ENCODE peak calls at places on chromosomes 12 and 14, in seven cellular contexts. One of them, this sample, is unnamed.

GRCh38 chr12:43824207-43824775 is 11.6 kb upstream of the TMEM117 start:
- DNase-seq in K562: no peak
- DNase-seq in H1: no peak
- DNase-seq in SK-N-SH: no peak
- DNase-seq in HCT116: no peak
- DNase-seq in HepG2: no peak
- DNase-seq in GM12878: no peak
- DNase-seq in this sample: no peak

GRCh38 chr12:112961074-112961473 is 17.2 kb upstream of the OAS2 start:
- DNase-seq in K562: no peak
- DNase-seq in H1: no peak
- DNase-seq in SK-N-SH: no peak
- DNase-seq in HCT116: no peak
- DNase-seq in HepG2: no peak
- DNase-seq in GM12878: no peak
- DNase-seq in this sample: no peak

GRCh38 chr12:114403044-114403689 is 2.8 kb downstream of the TBX5 start:
- DNase-seq in K562: no peak
- DNase-seq in H1: peak
- DNase-seq in SK-N-SH: peak
- DNase-seq in HCT116: no peak
- DNase-seq in HepG2: no peak
- DNase-seq in GM12878: no peak
- DNase-seq in this sample: no peak

GRCh38 chr12:3789838-3790237 is 36.9 kb upstream of the CRACR2A start:
- DNase-seq in K562: no peak
- DNase-seq in H1: no peak
- DNase-seq in SK-N-SH: no peak
- DNase-seq in HCT116: no peak
- DNase-seq in HepG2: no peak
- DNase-seq in GM12878: no peak
- DNase-seq in this sample: no peak

GRCh38 chr12:54579696-54580333 is 8.6 kb downstream of the PPP1R1A start:
- DNase-seq in K562: peak
- DNase-seq in H1: peak
- DNase-seq in SK-N-SH: peak
- DNase-seq in HCT116: peak
- DNase-seq in HepG2: peak
- DNase-seq in GM12878: no peak
- DNase-seq in this sample: peak

GRCh38 chr12:132305991-132306884 is 23.2 kb downstream of the GALNT9 start:
- DNase-seq in K562: no peak
- DNase-seq in H1: no peak
- DNase-seq in SK-N-SH: no peak
- DNase-seq in HCT116: no peak
- DNase-seq in HepG2: no peak
- DNase-seq in GM12878: no peak
- DNase-seq in this sample: no peak

GRCh38 chr12:66352197-66352596 is 49.9 kb downstream of the HELB start:
- DNase-seq in K562: no peak
- DNase-seq in H1: peak
- DNase-seq in SK-N-SH: peak
- DNase-seq in HCT116: peak
- DNase-seq in HepG2: peak
- DNase-seq in GM12878: no peak
- DNase-seq in this sample: peak

GRCh38 chr12:110901401-110901800 is 19.0 kb downstream of the MYL2 start:
- DNase-seq in K562: no peak
- DNase-seq in H1: no peak
- DNase-seq in SK-N-SH: no peak
- DNase-seq in HCT116: no peak
- DNase-seq in HepG2: peak
- DNase-seq in GM12878: no peak
- DNase-seq in this sample: no peak

GRCh38 chr12:11545438-11546330 is 103.8 kb upstream of the ETV6 start:
- DNase-seq in K562: no peak
- DNase-seq in H1: no peak
- DNase-seq in SK-N-SH: peak
- DNase-seq in HCT116: no peak
- DNase-seq in HepG2: no peak
- DNase-seq in GM12878: peak
- DNase-seq in this sample: no peak

GRCh38 chr12:92605621-92606170 is 97.1 kb upstream of the PLEKHG7 start:
- DNase-seq in K562: no peak
- DNase-seq in H1: no peak
- DNase-seq in SK-N-SH: no peak
- DNase-seq in HCT116: no peak
- DNase-seq in HepG2: no peak
- DNase-seq in GM12878: no peak
- DNase-seq in this sample: peak
- TF ChIP-seq JUND in K562: no peak
- TF ChIP-seq JUND in H1: no peak
- TF ChIP-seq JUND in SK-N-SH: no peak
- TF ChIP-seq JUND in HCT116: no peak
- TF ChIP-seq JUND in HepG2: no peak
- TF ChIP-seq JUND in GM12878: no peak
- TF ChIP-seq JUND in this sample: peak

GRCh38 chr12:130708648-130709047 is 7.5 kb downstream of the RIMBP2 start:
- DNase-seq in K562: no peak
- DNase-seq in H1: no peak
- DNase-seq in SK-N-SH: no peak
- DNase-seq in HCT116: no peak
- DNase-seq in HepG2: no peak
- DNase-seq in GM12878: no peak
- DNase-seq in this sample: no peak
- TF ChIP-seq JUND in K562: no peak
- TF ChIP-seq JUND in H1: no peak
- TF ChIP-seq JUND in SK-N-SH: no peak
- TF ChIP-seq JUND in HCT116: no peak
- TF ChIP-seq JUND in HepG2: no peak
- TF ChIP-seq JUND in GM12878: no peak
- TF ChIP-seq JUND in this sample: no peak

GRCh38 chr12:790608-791007 is 38.2 kb downstream of the WNK1 start:
- DNase-seq in K562: no peak
- DNase-seq in H1: no peak
- DNase-seq in SK-N-SH: no peak
- DNase-seq in HCT116: no peak
- DNase-seq in HepG2: no peak
- DNase-seq in GM12878: no peak
- DNase-seq in this sample: no peak
- TF ChIP-seq JUND in K562: no peak
- TF ChIP-seq JUND in H1: no peak
- TF ChIP-seq JUND in SK-N-SH: no peak
- TF ChIP-seq JUND in HCT116: no peak
- TF ChIP-seq JUND in HepG2: no peak
- TF ChIP-seq JUND in GM12878: no peak
- TF ChIP-seq JUND in this sample: no peak

GRCh38 chr14:52949249-52949648 is 1.6 kb downstream of the FERMT2 start:
- DNase-seq in K562: no peak
- DNase-seq in H1: no peak
- DNase-seq in SK-N-SH: peak
- DNase-seq in HCT116: no peak
- DNase-seq in HepG2: no peak
- DNase-seq in GM12878: no peak
- DNase-seq in this sample: no peak
- TF ChIP-seq JUND in K562: no peak
- TF ChIP-seq JUND in H1: no peak
- TF ChIP-seq JUND in SK-N-SH: no peak
- TF ChIP-seq JUND in HCT116: no peak
- TF ChIP-seq JUND in HepG2: no peak
- TF ChIP-seq JUND in GM12878: no peak
- TF ChIP-seq JUND in this sample: no peak

GRCh38 chr14:26598081-26598671 is 343 bp upstream of the NOVA1 start:
- DNase-seq in K562: peak
- DNase-seq in H1: peak
- DNase-seq in SK-N-SH: peak
- DNase-seq in HCT116: no peak
- DNase-seq in HepG2: peak
- DNase-seq in GM12878: no peak
- DNase-seq in this sample: peak

GRCh38 chr14:26596722-26597030 is 1.2 kb downstream of the NOVA1 start:
- DNase-seq in K562: no peak
- DNase-seq in H1: no peak
- DNase-seq in SK-N-SH: no peak
- DNase-seq in HCT116: no peak
- DNase-seq in HepG2: no peak
- DNase-seq in GM12878: no peak
- DNase-seq in this sample: no peak

GRCh38 chr14:26595922-26596721 is 1.7 kb downstream of the NOVA1 start:
- DNase-seq in K562: no peak
- DNase-seq in H1: no peak
- DNase-seq in SK-N-SH: no peak
- DNase-seq in HCT116: no peak
- DNase-seq in HepG2: no peak
- DNase-seq in GM12878: no peak
- DNase-seq in this sample: no peak

GRCh38 chr14:26598672-26599131 is 869 bp upstream of the NOVA1 start:
- DNase-seq in K562: no peak
- DNase-seq in H1: no peak
- DNase-seq in SK-N-SH: peak
- DNase-seq in HCT116: no peak
- DNase-seq in HepG2: no peak
- DNase-seq in GM12878: no peak
- DNase-seq in this sample: no peak

DNA sequence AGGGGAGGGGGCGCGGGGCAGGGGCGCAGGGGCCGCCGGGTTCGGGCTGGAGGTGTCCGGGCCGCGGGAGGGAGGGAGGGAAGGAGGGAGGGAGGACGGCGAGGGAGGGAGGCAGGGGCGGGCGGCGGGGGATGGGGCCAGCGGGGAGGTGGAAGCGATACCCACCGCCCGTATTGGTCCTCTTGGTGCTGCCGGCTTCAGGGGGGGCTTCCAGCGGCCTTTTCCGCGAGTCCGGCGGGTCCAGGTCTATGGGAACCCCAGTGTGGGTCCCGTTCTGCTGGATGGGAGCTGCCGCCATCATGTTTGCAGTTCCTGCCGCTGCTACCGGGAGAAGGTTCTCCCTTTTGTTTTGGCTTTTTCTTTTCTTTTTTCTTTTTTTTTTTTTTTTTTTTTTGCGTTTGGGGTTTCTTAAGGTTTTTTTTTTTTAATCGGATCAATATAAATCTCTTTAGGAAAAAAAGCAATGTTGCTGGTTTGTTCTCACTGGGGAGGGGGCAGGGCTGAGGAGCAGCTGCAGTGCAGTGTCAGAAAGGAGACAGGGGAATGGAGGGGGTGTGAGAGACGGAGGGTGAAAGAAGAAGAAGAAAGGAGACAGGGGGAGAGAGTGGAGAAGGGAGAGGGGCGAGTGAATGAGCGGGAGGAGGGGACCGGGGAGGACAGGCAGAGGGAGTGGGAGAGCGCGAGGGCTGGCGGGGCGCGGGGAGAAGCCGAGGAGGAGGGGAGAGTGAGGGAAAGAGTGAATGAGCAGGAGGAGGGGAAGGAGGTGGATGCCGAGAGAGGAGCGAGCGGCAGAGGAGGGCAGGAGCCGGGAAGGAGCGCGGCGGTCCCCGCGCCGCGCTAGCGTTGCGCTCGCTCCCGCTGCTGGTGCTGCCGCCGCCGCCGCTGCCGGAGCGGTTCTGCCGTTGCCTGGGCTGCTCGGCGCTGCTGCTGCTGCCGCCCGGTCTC is at the start of gene NOVA1:
- DNase-seq in K562: no peak
- DNase-seq in H1: peak
- DNase-seq in SK-N-SH: peak
- DNase-seq in HCT116: no peak
- DNase-seq in HepG2: no peak
- DNase-seq in GM12878: no peak
- DNase-seq in this sample: no peak
- TF ChIP-seq JUND in K562: no peak
- TF ChIP-seq JUND in H1: no peak
- TF ChIP-seq JUND in SK-N-SH: no peak
- TF ChIP-seq JUND in HCT116: no peak
- TF ChIP-seq JUND in HepG2: no peak
- TF ChIP-seq JUND in GM12878: no peak
- TF ChIP-seq JUND in this sample: no peak

DNA sequence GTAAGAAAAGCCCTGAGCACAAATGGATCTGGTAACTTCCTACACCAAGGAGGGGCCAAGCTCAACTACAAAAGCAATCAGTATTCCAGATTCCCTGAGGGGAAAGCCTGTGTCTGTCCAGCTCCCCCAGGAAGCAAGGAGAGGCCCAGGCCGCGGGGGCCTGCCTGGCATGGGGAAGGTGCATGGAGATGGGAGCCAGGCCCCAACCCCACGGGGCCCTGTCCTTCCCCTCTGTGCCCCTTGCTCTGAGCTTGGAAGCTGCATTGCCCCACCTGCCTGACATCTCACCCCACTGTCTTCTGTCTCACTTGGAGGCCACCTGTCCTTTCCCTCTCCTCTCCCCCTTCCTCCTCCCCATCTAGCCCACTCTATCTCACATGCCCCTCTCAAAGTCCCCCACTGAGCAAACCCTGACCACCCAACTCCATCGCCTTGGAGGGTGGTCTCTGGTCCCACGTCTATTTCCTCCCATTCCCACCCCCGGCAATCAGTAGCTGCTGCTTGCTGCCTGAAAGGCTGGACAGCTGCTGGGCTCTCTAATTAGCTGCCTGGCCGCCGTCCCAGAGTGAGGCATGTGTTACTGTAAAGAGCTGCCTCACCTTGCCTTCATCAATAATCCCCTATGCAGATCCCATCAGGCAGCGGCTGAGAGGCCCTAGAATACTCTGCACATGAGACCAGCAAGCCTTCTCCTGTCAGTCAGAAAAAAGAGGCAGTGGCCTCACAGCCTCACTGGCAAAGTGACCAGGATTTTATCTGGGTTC is 3.4 kb upstream of the TMEM229B start:
- DNase-seq in K562: no peak
- DNase-seq in H1: no peak
- DNase-seq in SK-N-SH: peak
- DNase-seq in HCT116: no peak
- DNase-seq in HepG2: no peak
- DNase-seq in GM12878: no peak
- DNase-seq in this sample: no peak
- TF ChIP-seq JUND in K562: no peak
- TF ChIP-seq JUND in H1: no peak
- TF ChIP-seq JUND in SK-N-SH: no peak
- TF ChIP-seq JUND in HCT116: no peak
- TF ChIP-seq JUND in HepG2: no peak
- TF ChIP-seq JUND in GM12878: no peak
- TF ChIP-seq JUND in this sample: no peak

GRCh38 chr14:69985456-69985855 is 106.2 kb downstream of the SMOC1 start:
- DNase-seq in K562: no peak
- DNase-seq in H1: no peak
- DNase-seq in SK-N-SH: no peak
- DNase-seq in HCT116: no peak
- DNase-seq in HepG2: no peak
- DNase-seq in GM12878: no peak
- DNase-seq in this sample: no peak
- TF ChIP-seq JUND in K562: no peak
- TF ChIP-seq JUND in H1: no peak
- TF ChIP-seq JUND in SK-N-SH: no peak
- TF ChIP-seq JUND in HCT116: no peak
- TF ChIP-seq JUND in HepG2: no peak
- TF ChIP-seq JUND in GM12878: no peak
- TF ChIP-seq JUND in this sample: no peak

DNA sequence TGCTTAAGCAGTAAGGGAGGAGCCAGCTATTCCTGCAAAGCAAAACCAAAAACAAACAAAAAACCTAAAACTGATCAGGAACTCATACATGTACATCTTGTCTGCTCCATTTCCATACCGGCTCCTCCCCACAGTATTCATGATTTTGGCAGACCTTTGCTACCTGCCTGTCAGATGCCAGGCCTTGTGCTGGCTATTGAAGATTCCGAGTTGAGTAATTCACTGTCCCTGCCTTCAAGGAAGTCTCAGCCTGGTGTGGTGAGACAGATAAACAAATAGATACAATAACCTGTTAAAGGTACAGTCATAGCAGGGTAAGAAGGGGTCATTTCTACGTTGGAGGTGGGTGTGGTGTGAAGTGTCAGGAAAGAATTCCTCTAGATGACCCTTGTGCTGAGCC is 42.7 kb downstream of the SUSD6 start:
- DNase-seq in K562: no peak
- DNase-seq in H1: no peak
- DNase-seq in SK-N-SH: no peak
- DNase-seq in HCT116: no peak
- DNase-seq in HepG2: no peak
- DNase-seq in GM12878: no peak
- DNase-seq in this sample: no peak
- TF ChIP-seq JUND in K562: no peak
- TF ChIP-seq JUND in H1: no peak
- TF ChIP-seq JUND in SK-N-SH: no peak
- TF ChIP-seq JUND in HCT116: no peak
- TF ChIP-seq JUND in HepG2: no peak
- TF ChIP-seq JUND in GM12878: no peak
- TF ChIP-seq JUND in this sample: no peak

This sample was measured in T47D.